ENCODE peak calls at places on chromosomes 16 and 17, in six cellular contexts. Q is activated B cell treated with CpG ODN at 0.5 μM for 24 hours; R is NCI-H1105; I is stimulated activated CD4-positive, alpha-beta T cell treated with anti-CD3 and anti-CD28 coated beads, Interleukin-2, amount 100 ng/mL, for 48 hours; F is fibroblast of villous mesenchyme; W is ELR. G is an unnamed sample.

GRCh38 chr16:50709980-50710379 is 16.6 kb downstream of the NOD2 start:
- DNase-seq in Q (no peak), F (no peak), R (no peak), I (no peak), W (no peak), G (no peak)

GRCh38 chr17:10198509-10199249 is at the start of gene GAS7:
- DNase-seq in Q (peak; percentile 56), R (no peak), W (peak; percentile 3), F (peak; percentile 47), I (no peak), G (no peak)

GRCh38 chr17:45147102-45147580 is 1.1 kb upstream of the HEXIM1 start:
- DNase-seq in F (no peak), I (no peak), R (peak; percentile 76), W (peak; percentile 85), Q (no peak), G (peak; percentile 64)

GRCh38 chr16:79076039-79076767 is 524.3 kb downstream of the MAF start:
- DNase-seq in I (peak; percentile 43), Q (no peak), W (no peak), R (no peak), F (no peak), G (no peak)

GRCh38 chr17:71115669-71115972 is 946.3 kb downstream of the KCNJ2 start:
- DNase-seq in W (no peak), Q (no peak), F (peak; percentile 81), R (no peak), I (no peak), G (no peak)

GRCh38 chr17:16939606-16940115 is 32.3 kb downstream of the TNFRSF13B start:
- DNase-seq in I (no peak), Q (no peak), R (no peak), W (no peak), F (no peak), G (no peak)

GRCh38 chr17:3770471-3770870 is 30.5 kb downstream of the ITGAE start:
- DNase-seq in F (no peak), W (no peak), Q (peak; percentile 28), I (no peak), R (no peak), G (no peak)

GRCh38 chr17:73189417-73190099 is 3.3 kb upstream of the COG1 start:
- DNase-seq in I (no peak), R (no peak), Q (no peak), F (peak; percentile 72), W (peak; percentile 68), G (peak; percentile 66)

GRCh38 chr17:75075597-75076253 is 12.0 kb upstream of the SLC16A5 start:
- DNase-seq in W (no peak), Q (no peak), F (no peak), I (no peak), R (no peak), G (no peak)

GRCh38 chr17:48579738-48580543 is 1.8 kb upstream of the HOXB4 start:
- DNase-seq in Q (no peak), R (no peak), W (no peak), I (no peak), F (peak; percentile 22), G (no peak)

GRCh38 chr16:48450367-48450766 is 65.2 kb upstream of the SIAH1 start:
- DNase-seq in I (no peak), F (no peak), R (no peak), W (peak; percentile 17), Q (no peak), G (no peak)

GRCh38 chr16:88357306-88358032 is 25.3 kb upstream of the ZNF469 start:
- DNase-seq in W (peak; percentile 52), Q (no peak), F (no peak), I (no peak), R (no peak), G (no peak)

GRCh38 chr16:10851512-10851911 is 25.5 kb upstream of the CIITA start:
- DNase-seq in Q (no peak), F (no peak), W (no peak), R (no peak), I (no peak), G (peak; percentile 17)

GRCh38 chr16:75763250-75763649 is 37.0 kb upstream of the CPHXL start:
- DNase-seq in F (no peak), I (no peak), Q (no peak), R (no peak), W (no peak), G (no peak)

GRCh38 chr17:50432125-50432762 is 6.2 kb downstream of the ACSF2 start:
- DNase-seq in W (no peak), Q (no peak), I (no peak), F (no peak), R (no peak), G (peak; percentile 20)

GRCh38 chr17:74380086-74380958 is 13.0 kb downstream of the GPR142 start:
- DNase-seq in Q (no peak), F (no peak), W (no peak), R (no peak), I (no peak), G (peak; percentile 66)

GRCh38 chr17:39229274-39229913 is 3.6 kb upstream of the STAC2 start:
- DNase-seq in W (peak; percentile 81), Q (no peak), R (no peak), I (no peak), F (peak; percentile 42), G (peak; percentile 65)

GRCh38 chr17:80063815-80064585 is 27.6 kb downstream of the CCDC40 start:
- DNase-seq in I (no peak), Q (no peak), W (peak; percentile 72), R (no peak), F (peak; percentile 89), G (peak; percentile 80)

GRCh38 chr16:15041260-15042011 is 14.4 kb downstream of the NTAN1 start:
- DNase-seq in F (peak; percentile 69), R (no peak), I (no peak), Q (no peak), W (no peak), G (peak; percentile 18)

GRCh38 chr17:5443728-5444127 is 4.8 kb upstream of the C1QBP start:
- DNase-seq in R (no peak), Q (no peak), I (no peak), F (no peak), W (no peak), G (no peak)

GRCh38 chr17:18240449-18240848 is 15.0 kb downstream of the LLGL1 start:
- DNase-seq in W (no peak), Q (no peak), F (no peak), I (no peak), R (no peak), G (no peak)

GRCh38 chr16:27405546-27406451 is 3.8 kb downstream of the IL21R start:
- DNase-seq in W (no peak), F (no peak), R (no peak), Q (peak; percentile 62), I (peak; percentile 73), G (no peak)

GRCh38 chr17:7846063-7846735 is 8.7 kb upstream of the TMEM88 start:
- DNase-seq in Q (peak; percentile 15), I (no peak), W (no peak), F (no peak), R (no peak), G (no peak)

G was measured in M059J.